ENCODE peak calls at places on chromosomes 7 and 10, in six cellular contexts. T, Z, D, S, Q and J are unnamed samples.

GRCh38 chr7:106779877-106780276 is 85.2 kb upstream of the PIK3CG start:
- DNase-seq in Q (no peak), T (no peak), D (no peak), Z (no peak), S (peak; percentile 56), J (peak; percentile 84)

GRCh38 chr10:101939273-101939635 is 95.7 kb upstream of the KCNIP2 start:
- DNase-seq in S (no peak), D (peak; percentile 91), T (peak; percentile 96), Q (peak; percentile 43), Z (no peak), J (no peak)

GRCh38 chr7:55438765-55439525 is 73.8 kb downstream of the LANCL2 start:
- DNase-seq in D (no peak), Z (no peak), S (no peak), T (peak; percentile 37), Q (no peak), J (no peak)

GRCh38 chr7:25389489-25390106 is 161.3 kb upstream of the NPVF start:
- DNase-seq in T (peak; percentile 42), Q (no peak), Z (peak; percentile 42), D (peak; percentile 63), S (no peak), J (no peak)

GRCh38 chr7:41779918-41780317 is 77.0 kb upstream of the INHBA start:
- DNase-seq in D (no peak), Z (no peak), T (no peak), Q (no peak), S (no peak), J (no peak)

GRCh38 chr10:21712975-21713374 is 178.9 kb downstream of the MLLT10 start:
- DNase-seq in D (no peak), T (no peak), Q (peak; percentile 25), S (no peak), Z (no peak), J (no peak)

GRCh38 chr7:42137941-42138340 is 99.1 kb downstream of the GLI3 start:
- DNase-seq in Q (no peak), D (no peak), T (peak; percentile 53), S (peak; percentile 16), Z (no peak), J (no peak)

GRCh38 chr10:88243847-88244730 is 339.0 kb downstream of the RNLS start:
- DNase-seq in S (no peak), T (peak; percentile 87), Q (no peak), D (peak; percentile 35), Z (no peak), J (no peak)

GRCh38 chr10:79420974-79421688 is 24.3 kb downstream of the ZCCHC24 start:
- DNase-seq in T (no peak), Z (no peak), D (no peak), S (no peak), Q (no peak), J (no peak)

DNA sequence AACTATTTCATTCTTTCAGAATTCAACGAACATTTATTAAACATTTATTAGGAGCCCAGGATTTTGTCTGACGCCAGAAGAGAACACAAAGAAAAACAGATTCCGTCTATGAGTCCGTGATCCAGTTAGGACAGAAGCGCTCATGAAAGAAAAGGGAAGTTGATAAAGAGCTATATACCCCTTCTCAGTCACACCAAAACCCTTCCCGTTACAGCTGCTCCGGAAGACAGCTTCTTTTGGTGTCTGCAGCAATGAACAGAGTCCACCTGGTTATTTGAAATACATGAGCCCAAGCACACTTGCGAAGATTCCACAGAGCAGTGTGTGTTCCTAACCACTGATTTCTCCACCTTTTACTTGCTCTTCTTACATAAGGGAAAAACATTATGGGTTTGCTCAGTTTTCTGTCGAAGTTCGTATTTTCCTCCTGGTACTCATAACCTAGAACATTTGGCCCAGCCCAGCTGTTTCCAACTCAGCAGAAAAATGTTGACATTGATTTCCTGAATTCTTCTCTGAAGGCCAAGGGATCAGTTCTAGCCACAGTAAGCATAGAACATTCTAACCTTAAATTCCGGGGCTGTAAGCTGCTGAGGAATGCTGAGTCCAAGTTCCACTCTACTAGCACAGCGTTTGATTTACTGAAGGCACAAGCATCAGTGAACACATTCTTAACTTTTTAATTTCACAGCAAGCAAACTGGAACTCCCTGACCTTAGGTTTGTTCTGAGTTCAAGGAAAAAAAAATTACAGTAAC is 206.5 kb downstream of the SORCS1 start:
- DNase-seq in D (no peak), T (no peak), S (no peak), Q (no peak), Z (no peak), J (no peak)
- H2AFZ ChIP-seq in D (no peak overlapping the region), T (no peak overlapping the region), S (no peak overlapping the region), Q (no peak overlapping the region), Z (no peak overlapping the region), J (no peak overlapping the region)

GRCh38 chr10:4650109-4650508 is 175.9 kb upstream of the AKR1E2 start:
- DNase-seq in S (no peak), D (peak; percentile 37), Z (no peak), T (peak; percentile 66), Q (no peak), J (no peak)

GRCh38 chr10:4648968-4649367 is 177.0 kb upstream of the AKR1E2 start:
- DNase-seq in Q (no peak), T (no peak), D (no peak), S (no peak), Z (no peak), J (no peak)

GRCh38 chr10:4647138-4647785 is 178.7 kb upstream of the AKR1E2 start:
- DNase-seq in Q (no peak), S (no peak), T (peak; percentile 41), Z (no peak), D (peak; percentile 43), J (no peak)

GRCh38 chr10:4646546-4646945 is 179.5 kb upstream of the AKR1E2 start:
- DNase-seq in D (peak; percentile 50), T (peak; percentile 57), Q (no peak), Z (no peak), S (no peak), J (no peak)

DNA sequence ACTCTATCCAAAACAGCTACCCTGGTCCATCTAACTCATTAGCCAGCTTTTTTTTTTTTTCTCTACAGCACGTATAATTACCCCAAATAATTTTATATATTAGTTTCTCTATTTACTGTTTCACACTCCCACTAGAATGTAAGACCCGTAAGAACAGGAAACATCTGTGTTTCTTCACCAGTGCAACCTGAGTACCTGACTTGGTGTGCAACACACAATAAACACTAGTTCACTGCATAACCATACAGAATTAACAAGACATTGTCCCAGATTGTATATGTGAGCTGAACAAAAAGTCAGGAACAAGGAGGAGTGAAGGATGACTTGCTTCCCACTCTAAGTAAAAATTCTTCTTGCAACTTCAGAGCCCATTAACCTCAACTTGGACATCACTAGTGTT is 180.2 kb upstream of the AKR1E2 start:
- DNase-seq in S (no peak), T (no peak), Z (no peak), Q (no peak), D (no peak), J (no peak)
- H4K91ac ChIP-seq in S (no peak overlapping the region), T (no peak overlapping the region), Z (no peak overlapping the region), Q (no peak overlapping the region), D (no peak overlapping the region), J (no peak overlapping the region)

DNA sequence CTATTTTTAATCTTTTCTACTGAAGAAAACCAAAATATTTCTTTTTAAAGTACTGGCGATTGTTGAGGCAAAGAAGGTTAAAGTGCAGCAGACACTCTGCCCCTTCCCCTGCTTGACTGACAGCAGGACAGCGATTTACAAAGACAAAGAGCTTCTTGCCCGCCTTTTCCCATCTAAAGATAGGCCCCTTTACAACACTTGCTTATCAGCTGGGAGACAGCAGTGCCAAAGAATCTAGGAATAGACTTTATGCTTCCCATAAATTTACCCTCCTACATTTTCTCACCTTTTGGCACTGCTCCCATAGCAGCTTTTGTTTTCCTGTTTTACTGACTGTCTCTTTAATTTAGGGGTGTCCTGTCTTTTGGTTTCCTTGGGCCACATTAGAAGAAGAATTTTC is 824.1 kb downstream of the CCSER2 start:
- DNase-seq in T (no peak), D (no peak), Z (no peak), Q (no peak), S (no peak), J (no peak)
- H4K8ac ChIP-seq in T (no peak overlapping the region), D (no peak overlapping the region), Z (no peak overlapping the region), Q (no peak overlapping the region), S (no peak overlapping the region), J (no peak overlapping the region)

DNA sequence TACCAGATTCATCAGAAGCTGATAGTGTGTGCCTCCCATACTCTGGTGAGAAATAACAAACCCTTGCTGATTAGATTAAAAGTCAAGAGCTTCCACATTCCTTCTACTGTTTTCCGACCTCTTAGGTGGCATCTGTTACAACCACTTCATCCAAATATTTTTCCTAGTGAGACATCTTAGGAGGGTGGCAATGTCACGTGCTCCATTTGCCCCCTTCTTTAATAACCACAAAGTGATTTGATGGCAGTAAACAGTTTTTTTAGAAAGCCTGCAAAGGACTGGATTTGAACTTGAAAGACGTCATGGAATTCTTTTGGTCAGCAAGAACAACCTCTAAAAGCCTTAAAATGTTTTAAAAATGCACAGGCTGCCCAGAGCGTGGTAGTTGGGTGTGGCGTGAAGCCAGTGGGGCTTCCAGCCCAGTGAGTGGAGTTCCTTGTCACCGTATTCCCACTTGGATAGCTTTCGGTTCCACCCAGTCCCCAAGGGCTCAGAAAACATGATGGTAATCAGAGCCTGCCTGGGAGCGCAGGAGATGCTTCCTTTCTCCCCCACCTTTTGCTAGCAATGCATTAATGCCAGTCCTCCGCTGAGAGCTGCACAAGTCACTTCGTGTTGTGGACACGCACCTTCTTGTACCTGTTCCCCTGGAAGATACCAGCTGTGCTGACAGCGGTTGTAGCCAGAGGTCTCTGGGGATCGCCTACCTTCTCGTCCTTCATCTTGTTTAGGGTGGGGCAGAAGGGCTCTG is 256.4 kb downstream of the KIAA1217 start:
- DNase-seq in S (no peak), Z (no peak), D (peak; percentile 76), T (peak; percentile 91), Q (peak; percentile 35), J (no peak)
- H2AFZ ChIP-seq in S (no peak overlapping the region), Z (no peak overlapping the region), D (no peak overlapping the region), T (peak overlapping the region; percentile 86), Q (no peak overlapping the region), J (no peak overlapping the region)

GRCh38 chr10:100130786-100131185 is 49.1 kb upstream of the CPN1 start:
- DNase-seq in T (no peak), Q (no peak), S (no peak), D (no peak), Z (no peak), J (no peak)

GRCh38 chr10:100132427-100132826 is 50.8 kb upstream of the CPN1 start:
- DNase-seq in Z (no peak), Q (no peak), D (no peak), S (no peak), T (no peak), J (no peak)

GRCh38 chr10:100129424-100129823 is 47.8 kb upstream of the CPN1 start:
- DNase-seq in S (no peak), T (no peak), Z (no peak), D (no peak), Q (no peak), J (no peak)

GRCh38 chr10:100131571-100131970 is 49.9 kb upstream of the CPN1 start:
- DNase-seq in Z (no peak), D (no peak), S (no peak), Q (no peak), T (no peak), J (no peak)

GRCh38 chr10:100133801-100134200 is 52.0 kb downstream of the ERLIN1 start:
- DNase-seq in D (no peak), T (no peak), Q (no peak), S (no peak), Z (no peak), J (no peak)
- H4K91ac ChIP-seq in D (no peak overlapping the region), T (no peak overlapping the region), Q (no peak overlapping the region), S (no peak overlapping the region), Z (no peak overlapping the region), J (no peak overlapping the region)

GRCh38 chr10:73117976-73118743 is 7.9 kb downstream of the NUDT13 start:
- DNase-seq in D (peak; percentile 67), Z (no peak), Q (peak; percentile 18), T (peak; percentile 67), S (no peak), J (no peak)
- H4K8ac ChIP-seq in D (no peak overlapping the region), Z (no peak overlapping the region), Q (peak overlapping the region; percentile 73), T (no peak overlapping the region), S (no peak overlapping the region), J (no peak overlapping the region)

GRCh38 chr7:389911-390601 is 100.1 kb downstream of the FOXL3 start:
- DNase-seq in Z (no peak), T (no peak), D (no peak), S (no peak), Q (no peak), J (peak; percentile 21)
- H2AFZ ChIP-seq in Z (no peak overlapping the region), T (no peak overlapping the region), D (no peak overlapping the region), S (no peak overlapping the region), Q (no peak overlapping the region), J (no peak overlapping the region)